ENCODE peak calls at places on chromosomes 6 and 20, in eight cellular contexts. J, A, B, I, O, M, D and S are unnamed samples.
A peak's percentile ranks its signal among the peaks of the same experiment; 100 is the strongest.

GRCh38 chr20:45080867-45081616 is 19.9 kb downstream of the KCNS1 start:
- DNase-seq in J (no peak), A (no peak), B (no peak), I (no peak), O (no peak), M (no peak), D (peak; percentile 58), S (no peak)

GRCh38 chr6:134835998-134836397 is 113.9 kb downstream of the ALDH8A1 start:
- DNase-seq in J (no peak), A (no peak), B (no peak), I (no peak), O (no peak), M (no peak), D (no peak), S (no peak)

GRCh38 chr20:57465486-57465885 is 59.5 kb downstream of the CTCFL start:
- DNase-seq in J (no peak), A (no peak), B (no peak), I (no peak), O (peak; percentile 42), M (no peak), D (no peak), S (no peak)

GRCh38 chr6:4637691-4638433 is 138.3 kb upstream of the CDYL start:
- DNase-seq in J (no peak), A (no peak), B (no peak), I (no peak), O (no peak), M (no peak), D (no peak), S (peak; percentile 70)

GRCh38 chr6:19312291-19312978 is 524.7 kb upstream of the ID4 start:
- DNase-seq in J (no peak), A (no peak), B (no peak), I (no peak), O (no peak), M (no peak), D (no peak), S (no peak)

GRCh38 chr6:77231438-77232305 is 231.6 kb downstream of the HTR1B start:
- DNase-seq in J (no peak), A (no peak), B (no peak), I (no peak), O (no peak), M (no peak), D (no peak), S (no peak)

GRCh38 chr20:3800256-3800877 is 4.3 kb downstream of the CDC25B start:
- DNase-seq in J (peak; percentile 23), A (no peak), B (no peak), I (no peak), O (peak; percentile 23), M (no peak), D (no peak), S (no peak)

GRCh38 chr20:6704132-6704861 is 63.2 kb upstream of the BMP2 start:
- DNase-seq in J (no peak), A (peak; percentile 59), B (no peak), I (no peak), O (no peak), M (no peak), D (no peak), S (no peak)

GRCh38 chr20:8932192-8933150 is 136.4 kb upstream of the PLCB4 start:
- DNase-seq in J (no peak), A (no peak), B (no peak), I (no peak), O (no peak), M (no peak), D (no peak), S (peak; percentile 8)

GRCh38 chr6:151160869-151161268 is 78.9 kb upstream of the AKAP12 start:
- DNase-seq in J (no peak), A (peak; percentile 43), B (no peak), I (no peak), O (no peak), M (no peak), D (no peak), S (no peak)

GRCh38 chr20:2822073-2822472 is 5.9 kb downstream of the TMEM239 start:
- DNase-seq in J (no peak), A (no peak), B (peak; percentile 59), I (no peak), O (no peak), M (peak; percentile 65), D (peak; percentile 31), S (no peak)

GRCh38 chr6:22447191-22447590 is 122.2 kb upstream of the HDGFL1 start:
- DNase-seq in J (peak; percentile 41), A (no peak), B (no peak), I (no peak), O (peak; percentile 46), M (no peak), D (no peak), S (no peak)

GRCh38 chr20:60694763-60695162 is 557.3 kb upstream of the CDH4 start:
- DNase-seq in J (no peak), A (no peak), B (no peak), I (no peak), O (no peak), M (no peak), D (no peak), S (no peak)

GRCh38 chr6:52995913-52996685 is 1.0 kb upstream of the GSTA4 start:
- DNase-seq in J (peak; percentile 50), A (no peak), B (peak; percentile 27), I (no peak), O (peak; percentile 52), M (no peak), D (peak; percentile 86), S (peak; percentile 76)

GRCh38 chr20:7741866-7742265 is 198.4 kb downstream of the HAO1 start:
- DNase-seq in J (no peak), A (no peak), B (no peak), I (no peak), O (no peak), M (no peak), D (no peak), S (no peak)

GRCh38 chr6:153489479-153489878 is 358.4 kb upstream of the RGS17 start:
- DNase-seq in J (no peak), A (no peak), B (no peak), I (no peak), O (no peak), M (no peak), D (no peak), S (no peak)

GRCh38 chr6:111798281-111798725 is 74.9 kb downstream of the FYN start:
- DNase-seq in J (no peak), A (no peak), B (no peak), I (no peak), O (no peak), M (no peak), D (no peak), S (no peak)

GRCh38 chr6:34362909-34363713 is 29.4 kb downstream of the NUDT3 start:
- DNase-seq in J (no peak), A (no peak), B (no peak), I (no peak), O (no peak), M (no peak), D (peak; percentile 29), S (no peak)

GRCh38 chr6:3390698-3391097 is 66.2 kb downstream of the SLC22A23 start:
- DNase-seq in J (peak; percentile 74), A (peak; percentile 81), B (no peak), I (peak; percentile 92), O (peak; percentile 79), M (no peak), D (no peak), S (peak; percentile 96)

GRCh38 chr6:98333273-98333672 is 501.1 kb upstream of the POU3F2 start:
- DNase-seq in J (no peak), A (no peak), B (no peak), I (no peak), O (no peak), M (no peak), D (no peak), S (no peak)

GRCh38 chr6:74117113-74117512 is 421.1 kb downstream of the CD109 start:
- DNase-seq in J (no peak), A (no peak), B (no peak), I (no peak), O (no peak), M (no peak), D (no peak), S (no peak)

GRCh38 chr6:15389759-15390723 is 144.2 kb downstream of the JARID2 start:
- DNase-seq in J (no peak), A (no peak), B (no peak), I (no peak), O (peak; percentile 58), M (peak; percentile 36), D (peak; percentile 72), S (no peak)

GRCh38 chr6:36104836-36105235 is 25.5 kb upstream of the MAPK13 start:
- DNase-seq in J (no peak), A (no peak), B (no peak), I (no peak), O (no peak), M (no peak), D (no peak), S (no peak)

GRCh38 chr6:11428895-11429294 is 108.7 kb upstream of the TMEM170B start:
- DNase-seq in J (no peak), A (no peak), B (no peak), I (no peak), O (no peak), M (no peak), D (peak; percentile 30), S (no peak)

GRCh38 chr20:3119044-3119443 is 34.5 kb upstream of the AVP start:
- DNase-seq in J (no peak), A (no peak), B (no peak), I (no peak), O (no peak), M (no peak), D (no peak), S (no peak)

GRCh38 chr6:51019785-51020184 is 201.1 kb downstream of the TFAP2B start:
- DNase-seq in J (no peak), A (no peak), B (no peak), I (no peak), O (no peak), M (no peak), D (no peak), S (no peak)

GRCh38 chr20:38202153-38202981 is 37.3 kb upstream of the TGM2 start:
- DNase-seq in J (no peak), A (no peak), B (no peak), I (peak; percentile 32), O (no peak), M (no peak), D (no peak), S (no peak)